ENCODE peak calls at places on chromosomes 1 and 21, in eight cellular contexts. One of them, this sample, is unnamed.

GRCh38 chr1:227888404-227889046 is 59.2 kb downstream of the WNT9A start:
- DNase-seq in heart left ventricle: no peak
- DNase-seq in psoas muscle: peak
- DNase-seq in OCI-LY7: no peak
- DNase-seq in colonic mucosa: peak
- DNase-seq in thoracic aorta: no peak
- DNase-seq in upper lobe of right lung: peak
- DNase-seq in adrenal gland: no peak
- DNase-seq in this sample: peak

GRCh38 chr1:226984521-226985238 is 44.6 kb downstream of the COQ8A start:
- DNase-seq in thoracic aorta: no peak
- DNase-seq in colonic mucosa: peak
- DNase-seq in OCI-LY7: no peak
- DNase-seq in adrenal gland: no peak
- DNase-seq in heart left ventricle: peak
- DNase-seq in upper lobe of right lung: no peak
- DNase-seq in psoas muscle: peak
- DNase-seq in this sample: peak

GRCh38 chr1:1040004-1040991 is 20.4 kb downstream of the AGRN start:
- DNase-seq in OCI-LY7: peak
- DNase-seq in colonic mucosa: peak
- DNase-seq in thoracic aorta: no peak
- DNase-seq in heart left ventricle: peak
- DNase-seq in psoas muscle: peak
- DNase-seq in upper lobe of right lung: peak
- DNase-seq in adrenal gland: peak
- DNase-seq in this sample: peak

GRCh38 chr1:235883261-235883927 is 16.7 kb upstream of the LYST start:
- DNase-seq in psoas muscle: peak
- DNase-seq in thoracic aorta: peak
- DNase-seq in upper lobe of right lung: peak
- DNase-seq in colonic mucosa: peak
- DNase-seq in heart left ventricle: peak
- DNase-seq in OCI-LY7: no peak
- DNase-seq in adrenal gland: peak
- DNase-seq in this sample: peak

GRCh38 chr21:44999972-45000636 is 60.3 kb downstream of the SLX9 start:
- DNase-seq in colonic mucosa: no peak
- DNase-seq in upper lobe of right lung: peak
- DNase-seq in heart left ventricle: peak
- DNase-seq in psoas muscle: peak
- DNase-seq in adrenal gland: peak
- DNase-seq in thoracic aorta: no peak
- DNase-seq in OCI-LY7: no peak
- DNase-seq in this sample: no peak

GRCh38 chr21:28791595-28792282 is 200.9 kb downstream of the LTN1 start:
- DNase-seq in psoas muscle: no peak
- DNase-seq in OCI-LY7: no peak
- DNase-seq in thoracic aorta: no peak
- DNase-seq in upper lobe of right lung: no peak
- DNase-seq in colonic mucosa: no peak
- DNase-seq in heart left ventricle: no peak
- DNase-seq in adrenal gland: no peak
- DNase-seq in this sample: no peak

GRCh38 chr1:78297828-78298227 is 192.9 kb upstream of the PTGFR start:
- DNase-seq in colonic mucosa: no peak
- DNase-seq in thoracic aorta: no peak
- DNase-seq in psoas muscle: no peak
- DNase-seq in OCI-LY7: no peak
- DNase-seq in upper lobe of right lung: no peak
- DNase-seq in adrenal gland: no peak
- DNase-seq in heart left ventricle: no peak
- DNase-seq in this sample: peak

GRCh38 chr1:27161594-27161993 is 6.7 kb upstream of the SLC9A1 start:
- DNase-seq in thoracic aorta: no peak
- DNase-seq in psoas muscle: no peak
- DNase-seq in heart left ventricle: no peak
- DNase-seq in adrenal gland: no peak
- DNase-seq in upper lobe of right lung: no peak
- DNase-seq in OCI-LY7: peak
- DNase-seq in colonic mucosa: peak
- DNase-seq in this sample: no peak

GRCh38 chr1:89953072-89953626 is 41.8 kb upstream of the ZNF326 start:
- DNase-seq in OCI-LY7: peak
- DNase-seq in heart left ventricle: no peak
- DNase-seq in adrenal gland: peak
- DNase-seq in colonic mucosa: peak
- DNase-seq in thoracic aorta: no peak
- DNase-seq in upper lobe of right lung: no peak
- DNase-seq in psoas muscle: peak
- DNase-seq in this sample: no peak

GRCh38 chr1:39082140-39082799 is 56.1 kb downstream of the NDUFS5 start:
- DNase-seq in OCI-LY7: no peak
- DNase-seq in colonic mucosa: no peak
- DNase-seq in adrenal gland: no peak
- DNase-seq in psoas muscle: no peak
- DNase-seq in thoracic aorta: no peak
- DNase-seq in heart left ventricle: no peak
- DNase-seq in upper lobe of right lung: no peak
- DNase-seq in this sample: no peak

GRCh38 chr21:17491716-17492414 is 21.0 kb upstream of the CXADR start:
- DNase-seq in upper lobe of right lung: no peak
- DNase-seq in colonic mucosa: no peak
- DNase-seq in OCI-LY7: no peak
- DNase-seq in heart left ventricle: no peak
- DNase-seq in adrenal gland: peak
- DNase-seq in psoas muscle: no peak
- DNase-seq in thoracic aorta: peak
- DNase-seq in this sample: no peak

GRCh38 chr21:37435120-37435519 is 68.5 kb downstream of the DYRK1A start:
- DNase-seq in upper lobe of right lung: no peak
- DNase-seq in psoas muscle: peak
- DNase-seq in adrenal gland: peak
- DNase-seq in thoracic aorta: no peak
- DNase-seq in OCI-LY7: no peak
- DNase-seq in colonic mucosa: no peak
- DNase-seq in heart left ventricle: no peak
- DNase-seq in this sample: no peak

GRCh38 chr1:232635778-232636356 is 5.9 kb upstream of the SIPA1L2 start:
- DNase-seq in OCI-LY7: peak
- DNase-seq in thoracic aorta: no peak
- DNase-seq in adrenal gland: no peak
- DNase-seq in upper lobe of right lung: no peak
- DNase-seq in psoas muscle: no peak
- DNase-seq in colonic mucosa: no peak
- DNase-seq in heart left ventricle: no peak
- DNase-seq in this sample: no peak

DNA sequence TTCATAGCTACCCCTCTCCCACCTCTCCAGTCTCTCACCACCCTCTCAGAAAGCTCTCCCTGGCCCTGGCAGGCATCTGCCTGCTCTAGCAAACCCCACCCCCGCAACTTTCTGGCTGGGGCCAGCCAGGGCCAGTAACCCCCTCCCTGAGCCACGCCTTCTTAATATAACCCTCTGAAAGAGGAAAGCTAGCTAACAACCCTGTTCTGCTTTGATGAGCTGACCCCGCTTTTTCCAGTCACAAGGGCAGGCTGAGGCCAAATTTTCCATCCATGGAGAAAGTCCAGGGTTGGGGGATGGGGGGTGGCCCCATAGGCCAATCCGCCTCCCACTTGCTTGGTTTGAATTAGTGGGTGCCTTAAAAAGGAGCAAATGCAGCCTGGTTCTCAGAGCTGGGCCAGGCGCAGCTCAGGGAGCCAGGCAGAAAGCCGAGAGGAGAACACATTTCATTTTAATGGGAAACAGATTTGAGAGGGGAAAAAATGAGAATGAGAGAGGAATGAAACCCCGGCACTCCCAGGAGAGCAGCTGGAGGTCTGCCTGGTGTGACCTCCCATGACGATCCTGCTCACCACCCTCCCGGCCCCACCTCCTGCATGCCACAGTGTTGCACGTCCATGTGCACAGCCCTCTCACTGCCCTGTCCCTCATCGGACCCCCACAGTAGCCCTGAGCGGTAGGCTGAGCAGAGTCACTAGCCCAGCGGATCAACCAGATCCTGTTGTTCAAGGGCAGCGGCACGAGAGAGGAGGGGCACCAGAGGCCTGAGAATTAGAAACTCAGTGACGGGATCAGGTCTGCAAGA is 62.3 kb downstream of the OPTC start:
- DNase-seq in upper lobe of right lung: no peak
- DNase-seq in colonic mucosa: peak
- DNase-seq in psoas muscle: peak
- DNase-seq in thoracic aorta: peak
- DNase-seq in OCI-LY7: no peak
- DNase-seq in heart left ventricle: peak
- DNase-seq in adrenal gland: peak
- DNase-seq in this sample: no peak
- H3K27ac ChIP-seq in upper lobe of right lung: peak
- H3K27ac ChIP-seq in colonic mucosa: peak
- H3K27ac ChIP-seq in psoas muscle: peak
- H3K27ac ChIP-seq in thoracic aorta: peak
- H3K27ac ChIP-seq in OCI-LY7: no peak
- H3K27ac ChIP-seq in heart left ventricle: peak
- H3K27ac ChIP-seq in adrenal gland: no peak
- H3K27ac ChIP-seq in this sample: peak

DNA sequence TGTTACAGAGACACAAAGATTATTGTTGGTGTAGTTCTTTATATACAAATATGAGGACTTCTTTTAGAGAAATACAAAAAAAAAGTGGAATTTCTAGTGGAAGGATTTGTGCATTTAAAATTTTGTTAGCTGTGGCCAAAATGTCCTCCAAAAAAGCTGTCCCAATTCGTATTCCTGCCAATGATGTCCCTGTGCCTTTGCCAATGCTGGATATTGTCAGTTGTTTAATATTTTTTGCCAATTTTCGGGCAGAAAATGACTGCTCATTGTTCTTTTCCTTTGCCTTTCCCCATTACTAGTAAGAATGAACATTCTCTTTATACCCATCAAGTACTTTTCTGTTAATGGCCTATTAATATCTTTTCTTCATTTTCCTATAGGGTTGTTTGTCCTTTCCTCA is 110.0 kb upstream of the HOOK1 start:
- DNase-seq in colonic mucosa: no peak
- DNase-seq in thoracic aorta: no peak
- DNase-seq in psoas muscle: no peak
- DNase-seq in adrenal gland: no peak
- DNase-seq in heart left ventricle: no peak
- DNase-seq in upper lobe of right lung: no peak
- DNase-seq in OCI-LY7: no peak
- DNase-seq in this sample: no peak
- H3K27ac ChIP-seq in colonic mucosa: no peak
- H3K27ac ChIP-seq in thoracic aorta: no peak
- H3K27ac ChIP-seq in psoas muscle: peak
- H3K27ac ChIP-seq in adrenal gland: peak
- H3K27ac ChIP-seq in heart left ventricle: peak
- H3K27ac ChIP-seq in upper lobe of right lung: no peak
- H3K27ac ChIP-seq in OCI-LY7: no peak
- H3K27ac ChIP-seq in this sample: peak

DNA sequence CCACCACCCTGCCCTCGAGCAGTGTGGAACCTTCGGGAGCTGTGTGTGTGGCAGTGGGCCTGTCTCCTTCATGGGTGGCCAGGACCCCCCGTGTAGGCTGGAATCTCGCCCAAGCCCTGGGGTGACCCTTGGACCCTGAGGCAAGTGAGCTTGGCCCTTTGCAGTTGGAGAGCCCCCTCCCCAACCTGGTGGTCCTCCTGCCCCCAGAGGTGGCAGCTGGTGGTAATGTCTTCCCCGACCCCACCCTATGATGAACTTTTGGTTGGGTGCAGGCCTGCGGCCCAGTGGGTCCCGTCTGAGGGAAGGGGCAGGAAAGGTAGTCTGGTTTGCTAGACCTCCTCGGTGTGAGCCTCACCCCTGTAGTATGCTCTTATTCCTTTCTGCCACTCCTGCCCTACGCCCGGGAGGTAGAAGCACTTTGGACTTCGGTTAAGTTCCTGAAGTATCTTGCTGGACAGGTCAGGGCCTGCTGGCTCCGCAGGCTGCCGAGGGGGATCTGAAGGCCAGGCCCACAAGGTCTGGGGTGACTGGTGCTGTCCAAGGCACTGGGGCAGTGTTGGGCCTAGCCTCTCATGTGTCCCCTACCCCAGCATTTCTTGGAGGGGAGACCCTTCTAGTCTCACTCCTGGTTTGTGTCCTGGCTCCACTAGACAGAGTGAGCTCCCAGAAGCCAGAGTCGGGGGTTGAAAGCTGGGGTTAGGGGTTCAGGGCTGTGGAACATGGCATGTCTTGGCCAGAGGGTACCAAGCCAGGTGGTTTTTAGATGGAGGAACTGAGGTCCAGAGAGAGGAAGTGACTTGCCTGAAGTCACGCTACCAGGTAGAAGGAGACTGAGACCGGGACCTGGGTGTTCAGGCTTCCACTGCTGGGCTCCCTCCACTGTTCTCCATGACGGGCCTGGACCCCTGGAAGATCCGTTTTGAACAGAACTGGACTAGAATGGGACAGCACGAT is 1.7 kb downstream of the ZNF362 start:
- DNase-seq in psoas muscle: no peak
- DNase-seq in adrenal gland: no peak
- DNase-seq in heart left ventricle: peak
- DNase-seq in thoracic aorta: no peak
- DNase-seq in OCI-LY7: peak
- DNase-seq in upper lobe of right lung: no peak
- DNase-seq in colonic mucosa: peak
- DNase-seq in this sample: no peak
- H3K27ac ChIP-seq in psoas muscle: peak
- H3K27ac ChIP-seq in adrenal gland: peak
- H3K27ac ChIP-seq in heart left ventricle: peak
- H3K27ac ChIP-seq in thoracic aorta: peak
- H3K27ac ChIP-seq in OCI-LY7: peak
- H3K27ac ChIP-seq in upper lobe of right lung: peak
- H3K27ac ChIP-seq in colonic mucosa: no peak
- H3K27ac ChIP-seq in this sample: peak

DNA sequence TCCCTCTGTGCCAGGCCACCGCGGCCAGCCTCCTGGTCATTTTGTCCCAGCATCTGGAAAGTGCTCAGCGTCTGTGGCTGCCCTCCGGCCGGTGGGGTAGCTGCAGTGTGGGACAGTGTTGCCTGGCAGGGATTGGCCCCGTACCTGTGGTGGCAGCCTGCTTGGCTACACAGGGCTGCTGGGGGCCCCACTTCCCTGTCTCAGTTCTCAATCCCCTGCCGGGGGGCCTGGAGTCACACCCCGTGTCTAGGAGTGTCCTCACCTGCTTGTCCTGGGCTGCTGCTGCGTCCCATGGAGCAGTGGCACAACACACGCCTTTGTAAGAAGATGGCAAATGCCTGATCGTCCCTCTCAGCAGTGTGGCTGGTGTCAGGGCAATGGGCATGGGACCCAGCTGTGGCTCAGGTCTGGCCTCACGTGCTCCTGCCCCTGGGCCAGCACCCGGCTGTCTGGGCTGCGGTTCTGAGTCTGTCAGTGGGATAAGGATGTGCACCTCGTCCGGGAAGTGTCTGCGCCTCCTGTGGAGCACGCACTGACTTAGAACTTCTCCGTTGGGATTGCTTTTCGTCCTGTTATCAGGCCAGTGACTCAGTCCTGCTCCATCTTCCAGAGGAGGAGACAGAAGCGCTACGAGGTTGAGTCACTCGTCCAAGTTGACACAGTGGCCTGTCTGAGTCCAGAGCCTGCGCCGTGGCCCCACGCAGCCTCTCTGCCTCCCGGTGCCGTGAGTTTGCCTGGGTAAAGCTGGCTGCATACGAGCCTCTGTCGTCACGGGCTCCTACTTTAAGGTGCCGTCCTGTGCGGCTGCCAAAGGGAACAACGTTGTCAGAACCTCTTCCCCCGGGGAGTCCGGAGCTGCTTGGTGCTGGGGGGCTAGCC is 41.0 kb downstream of the CRYAA start:
- DNase-seq in psoas muscle: peak
- DNase-seq in upper lobe of right lung: peak
- DNase-seq in colonic mucosa: peak
- DNase-seq in thoracic aorta: no peak
- DNase-seq in OCI-LY7: no peak
- DNase-seq in heart left ventricle: peak
- DNase-seq in adrenal gland: peak
- DNase-seq in this sample: no peak
- H3K27ac ChIP-seq in psoas muscle: no peak
- H3K27ac ChIP-seq in upper lobe of right lung: no peak
- H3K27ac ChIP-seq in colonic mucosa: no peak
- H3K27ac ChIP-seq in thoracic aorta: no peak
- H3K27ac ChIP-seq in OCI-LY7: no peak
- H3K27ac ChIP-seq in heart left ventricle: no peak
- H3K27ac ChIP-seq in adrenal gland: peak
- H3K27ac ChIP-seq in this sample: no peak

This sample was measured in gastrocnemius medialis.